ENCODE peak calls at places on chromosome 2, in four cellular contexts. K is HFF-Myc, C is T-cell, V is posterior cingulate gyrus. F is an unnamed sample.

GRCh38 chr2:159195719-159196118 is 90.8 kb downstream of the WDSUB1 start:
- DNase-seq in K (no peak), C (no peak), V (peak), F (no peak)

GRCh38 chr2:217098435-217098834 is 238.6 kb upstream of the TNP1 start:
- DNase-seq in K (no peak), C (no peak), V (no peak), F (no peak)

GRCh38 chr2:3113122-3113521 is 264.5 kb downstream of the EIPR1 start:
- DNase-seq in K (no peak), C (no peak), V (no peak), F (no peak)

GRCh38 chr2:120423167-120423943 is 77.4 kb downstream of the INHBB start:
- DNase-seq in K (no peak), C (no peak), V (no peak), F (no peak)

GRCh38 chr2:227462463-227462951 is 9.4 kb upstream of the AGFG1 start:
- DNase-seq in K (no peak), C (no peak), V (no peak), F (no peak)

GRCh38 chr2:186690796-186691195 is 3.1 kb upstream of the FAM171B start:
- DNase-seq in K (no peak), C (no peak), V (no peak), F (no peak)

GRCh38 chr2:239725551-239725890 is 299.6 kb downstream of the NDUFA10 start:
- DNase-seq in K (no peak), C (no peak), V (no peak), F (no peak)

GRCh38 chr2:79831919-79832318 is 319.1 kb downstream of the CTNNA2 start:
- DNase-seq in K (no peak), C (no peak), V (no peak), F (no peak)

GRCh38 chr2:202494856-202495604 is 118.9 kb downstream of the BMPR2 start:
- DNase-seq in K (no peak), C (no peak), V (no peak), F (no peak)

GRCh38 chr2:2577366-2577765 is 246.3 kb upstream of the MYT1L start:
- DNase-seq in K (no peak), C (no peak), V (peak), F (no peak)